ENCODE peak calls at places on chromosomes 1 and 21, in four cellular contexts. One of them, this sample, is unnamed.

GRCh38 chr1:66947267-66947666 is 22.5 kb downstream of the MIER1 start:
- DNase-seq in GM12878: no peak
- DNase-seq in H1: no peak
- DNase-seq in HepG2: no peak
- DNase-seq in this sample: no peak

GRCh38 chr1:32981003-32981909 is 16.6 kb upstream of the RNF19B start:
- DNase-seq in GM12878: peak
- DNase-seq in H1: no peak
- DNase-seq in HepG2: no peak
- DNase-seq in this sample: no peak

GRCh38 chr1:248696261-248696660 is 6.3 kb downstream of the OR14I1 start:
- DNase-seq in GM12878: no peak
- DNase-seq in H1: no peak
- DNase-seq in HepG2: peak
- DNase-seq in this sample: no peak

GRCh38 chr1:211825990-211826389 is 4.6 kb downstream of the LPGAT1 start:
- DNase-seq in GM12878: no peak
- DNase-seq in H1: no peak
- DNase-seq in HepG2: no peak
- DNase-seq in this sample: no peak

GRCh38 chr1:165911609-165912281 is 84.3 kb downstream of the UCK2 start:
- DNase-seq in GM12878: no peak
- DNase-seq in H1: no peak
- DNase-seq in HepG2: no peak
- DNase-seq in this sample: no peak

GRCh38 chr1:100299521-100300222 is 33.7 kb downstream of the RTCA start:
- DNase-seq in GM12878: no peak
- DNase-seq in H1: no peak
- DNase-seq in HepG2: no peak
- DNase-seq in this sample: no peak

GRCh38 chr1:171769754-171770153 is 11.7 kb upstream of the METTL13 start:
- DNase-seq in GM12878: no peak
- DNase-seq in H1: no peak
- DNase-seq in HepG2: no peak
- DNase-seq in this sample: no peak

GRCh38 chr1:111399792-111400610 is 27.5 kb downstream of the OVGP1 start:
- DNase-seq in GM12878: peak
- DNase-seq in H1: no peak
- DNase-seq in HepG2: peak
- DNase-seq in this sample: peak

GRCh38 chr1:215569987-215570824 is 3.1 kb downstream of the KCTD3 start:
- DNase-seq in GM12878: no peak
- DNase-seq in H1: no peak
- DNase-seq in HepG2: no peak
- DNase-seq in this sample: no peak

GRCh38 chr1:218498061-218498938 is 153.2 kb downstream of the TGFB2 start:
- DNase-seq in GM12878: no peak
- DNase-seq in H1: no peak
- DNase-seq in HepG2: no peak
- DNase-seq in this sample: no peak

GRCh38 chr1:45009956-45010854 is 919 bp downstream of the HECTD3 start:
- DNase-seq in GM12878: no peak
- DNase-seq in H1: no peak
- DNase-seq in HepG2: no peak
- DNase-seq in this sample: no peak

GRCh38 chr1:47507921-47508894 is 70.4 kb downstream of the FOXD2 start:
- DNase-seq in GM12878: no peak
- DNase-seq in H1: no peak
- DNase-seq in HepG2: peak
- DNase-seq in this sample: no peak

GRCh38 chr21:16037386-16037785 is 307.6 kb downstream of the USP25 start:
- DNase-seq in GM12878: no peak
- DNase-seq in H1: no peak
- DNase-seq in HepG2: no peak
- DNase-seq in this sample: no peak

GRCh38 chr1:167052389-167052788 is 37.8 kb downstream of the GPA33 start:
- DNase-seq in GM12878: no peak
- DNase-seq in H1: peak
- DNase-seq in HepG2: peak
- DNase-seq in this sample: peak

GRCh38 chr1:220448217-220448616 is 79.7 kb upstream of the MARK1 start:
- DNase-seq in GM12878: peak
- DNase-seq in H1: no peak
- DNase-seq in HepG2: no peak
- DNase-seq in this sample: no peak

GRCh38 chr1:118294817-118295486 is 109.9 kb upstream of the SPAG17 start:
- DNase-seq in GM12878: no peak
- DNase-seq in H1: no peak
- DNase-seq in HepG2: no peak
- DNase-seq in this sample: no peak

GRCh38 chr1:92965003-92965402 is 3.7 kb upstream of the DIPK1A start:
- DNase-seq in GM12878: no peak
- DNase-seq in H1: no peak
- DNase-seq in HepG2: no peak
- DNase-seq in this sample: no peak

GRCh38 chr1:67367370-67368345 is 60.0 kb downstream of the IL12RB2 start:
- DNase-seq in GM12878: no peak
- DNase-seq in H1: no peak
- DNase-seq in HepG2: peak
- DNase-seq in this sample: no peak

GRCh38 chr21:43639470-43640178 is 19.7 kb downstream of the HSF2BP start:
- DNase-seq in GM12878: no peak
- DNase-seq in H1: no peak
- DNase-seq in HepG2: peak
- DNase-seq in this sample: no peak

GRCh38 chr1:39679821-39680220 is 7.9 kb upstream of the NT5C1A start:
- DNase-seq in GM12878: no peak
- DNase-seq in H1: no peak
- DNase-seq in HepG2: no peak
- DNase-seq in this sample: no peak

GRCh38 chr1:119467857-119468666 is 38.9 kb upstream of the HSD3B1 start:
- DNase-seq in GM12878: no peak
- DNase-seq in H1: no peak
- DNase-seq in HepG2: peak
- DNase-seq in this sample: no peak

GRCh38 chr1:185652348-185652747 is 81.8 kb upstream of the HMCN1 start:
- DNase-seq in GM12878: no peak
- DNase-seq in H1: no peak
- DNase-seq in HepG2: peak
- DNase-seq in this sample: no peak

GRCh38 chr1:150875197-150876110 is 945 bp downstream of the ARNT start:
- DNase-seq in GM12878: no peak
- DNase-seq in H1: no peak
- DNase-seq in HepG2: peak
- DNase-seq in this sample: no peak

GRCh38 chr1:21914880-21915640 is 22.1 kb downstream of the HSPG2 start:
- DNase-seq in GM12878: no peak
- DNase-seq in H1: no peak
- DNase-seq in HepG2: no peak
- DNase-seq in this sample: no peak

GRCh38 chr1:7478797-7479499 is 292.1 kb upstream of the VAMP3 start:
- DNase-seq in GM12878: no peak
- DNase-seq in H1: no peak
- DNase-seq in HepG2: no peak
- DNase-seq in this sample: no peak

GRCh38 chr1:159214149-159214760 is 9.6 kb downstream of the ACKR1 start:
- DNase-seq in GM12878: no peak
- DNase-seq in H1: no peak
- DNase-seq in HepG2: peak
- DNase-seq in this sample: no peak

GRCh38 chr1:41516168-41516961 is 31.9 kb upstream of the EDN2 start:
- DNase-seq in GM12878: no peak
- DNase-seq in H1: peak
- DNase-seq in HepG2: peak
- DNase-seq in this sample: peak

GRCh38 chr1:52634111-52634510 is 1.1 kb downstream of the SHISAL2A start:
- DNase-seq in GM12878: no peak
- DNase-seq in H1: no peak
- DNase-seq in HepG2: no peak
- DNase-seq in this sample: no peak

GRCh38 chr1:241630005-241630404 is 10.2 kb downstream of the CHML start:
- DNase-seq in GM12878: no peak
- DNase-seq in H1: no peak
- DNase-seq in HepG2: no peak
- DNase-seq in this sample: no peak

GRCh38 chr1:20278692-20279130 is 12.0 kb upstream of the VWA5B1 start:
- DNase-seq in GM12878: no peak
- DNase-seq in H1: no peak
- DNase-seq in HepG2: no peak
- DNase-seq in this sample: peak

GRCh38 chr1:245153645-245154428 is 948 bp upstream of the KIF26B start:
- DNase-seq in GM12878: no peak
- DNase-seq in H1: no peak
- DNase-seq in HepG2: no peak
- DNase-seq in this sample: no peak

GRCh38 chr1:243723458-243724043 is 126.5 kb downstream of the AKT3 start:
- DNase-seq in GM12878: no peak
- DNase-seq in H1: no peak
- DNase-seq in HepG2: no peak
- DNase-seq in this sample: no peak
- TF ChIP-seq SUZ12 in GM12878: no peak
- TF ChIP-seq SUZ12 in H1: no peak
- TF ChIP-seq SUZ12 in HepG2: no peak
- TF ChIP-seq SUZ12 in this sample: no peak

GRCh38 chr1:15702722-15703550 is 18.8 kb downstream of the PLEKHM2 start:
- DNase-seq in GM12878: no peak
- DNase-seq in H1: no peak
- DNase-seq in HepG2: no peak
- DNase-seq in this sample: no peak
- H3K4me3 ChIP-seq in GM12878: no peak
- H3K4me3 ChIP-seq in H1: no peak
- H3K4me3 ChIP-seq in HepG2: no peak
- H3K4me3 ChIP-seq in this sample: no peak

GRCh38 chr21:35635261-35635660 is 425.1 kb downstream of the SETD4 start:
- DNase-seq in GM12878: no peak
- DNase-seq in H1: no peak
- DNase-seq in HepG2: no peak
- DNase-seq in this sample: no peak

GRCh38 chr21:35632711-35633110 is 427.6 kb downstream of the SETD4 start:
- DNase-seq in GM12878: no peak
- DNase-seq in H1: no peak
- DNase-seq in HepG2: no peak
- DNase-seq in this sample: no peak

GRCh38 chr21:35641271-35642016 is 418.9 kb downstream of the SETD4 start:
- DNase-seq in GM12878: no peak
- DNase-seq in H1: no peak
- DNase-seq in HepG2: no peak
- DNase-seq in this sample: no peak

GRCh38 chr21:35635994-35636393 is 424.3 kb downstream of the SETD4 start:
- DNase-seq in GM12878: no peak
- DNase-seq in H1: no peak
- DNase-seq in HepG2: no peak
- DNase-seq in this sample: no peak

GRCh38 chr21:35637431-35637830 is 422.9 kb downstream of the SETD4 start:
- DNase-seq in GM12878: no peak
- DNase-seq in H1: no peak
- DNase-seq in HepG2: no peak
- DNase-seq in this sample: no peak
- TF ChIP-seq YY1 in GM12878: no peak
- TF ChIP-seq YY1 in H1: no peak
- TF ChIP-seq YY1 in HepG2: no peak
- TF ChIP-seq YY1 in this sample: no peak

DNA sequence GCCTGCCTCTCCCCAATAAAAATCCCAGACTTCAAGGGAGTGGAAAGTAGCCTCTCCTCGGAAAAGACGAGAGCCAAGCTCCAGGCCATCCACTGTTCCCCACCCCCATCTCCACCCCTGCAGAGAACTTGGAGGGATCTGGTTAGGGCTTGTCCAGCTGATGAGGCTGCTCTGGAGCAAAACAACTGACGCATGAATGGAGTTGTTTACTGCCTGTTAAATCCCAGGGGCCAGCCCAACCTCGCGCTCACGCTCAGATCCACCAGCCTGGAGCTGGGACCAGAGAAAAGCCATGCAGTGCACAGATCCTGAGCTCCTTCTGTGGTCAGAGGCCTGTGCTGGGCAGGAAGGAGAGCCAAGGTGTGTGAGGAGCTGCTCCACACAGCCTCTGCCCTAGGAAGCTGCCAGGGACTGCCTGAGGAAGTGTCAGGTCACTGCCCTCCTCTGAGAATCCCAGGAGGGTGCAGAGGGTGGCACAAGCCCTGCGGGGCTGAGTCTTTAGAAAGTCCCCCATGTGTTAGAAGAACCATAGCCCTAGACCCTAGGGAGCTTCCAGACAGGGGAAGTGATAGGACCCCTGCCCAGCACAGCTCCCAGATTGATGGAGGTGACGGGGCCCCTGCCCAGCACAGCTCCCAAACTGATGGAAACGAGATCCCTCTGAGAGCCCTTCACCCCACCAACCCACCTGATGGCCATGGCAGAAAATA is 109.0 kb upstream of the IPO9 start:
- DNase-seq in GM12878: no peak
- DNase-seq in H1: no peak
- DNase-seq in HepG2: no peak
- DNase-seq in this sample: no peak
- TF ChIP-seq SUZ12 in GM12878: no peak
- TF ChIP-seq SUZ12 in H1: no peak
- TF ChIP-seq SUZ12 in HepG2: no peak
- TF ChIP-seq SUZ12 in this sample: no peak

GRCh38 chr1:14102180-14102579 is 402.2 kb downstream of the PRDM2 start:
- DNase-seq in GM12878: no peak
- DNase-seq in H1: no peak
- DNase-seq in HepG2: no peak
- DNase-seq in this sample: no peak

GRCh38 chr1:14100444-14100843 is 400.5 kb downstream of the PRDM2 start:
- DNase-seq in GM12878: no peak
- DNase-seq in H1: no peak
- DNase-seq in HepG2: no peak
- DNase-seq in this sample: no peak

GRCh38 chr1:14100916-14101315 is 400.9 kb downstream of the PRDM2 start:
- DNase-seq in GM12878: no peak
- DNase-seq in H1: no peak
- DNase-seq in HepG2: no peak
- DNase-seq in this sample: no peak

GRCh38 chr1:14106679-14107313 is 406.8 kb downstream of the PRDM2 start:
- DNase-seq in GM12878: no peak
- DNase-seq in H1: no peak
- DNase-seq in HepG2: no peak
- DNase-seq in this sample: no peak

DNA sequence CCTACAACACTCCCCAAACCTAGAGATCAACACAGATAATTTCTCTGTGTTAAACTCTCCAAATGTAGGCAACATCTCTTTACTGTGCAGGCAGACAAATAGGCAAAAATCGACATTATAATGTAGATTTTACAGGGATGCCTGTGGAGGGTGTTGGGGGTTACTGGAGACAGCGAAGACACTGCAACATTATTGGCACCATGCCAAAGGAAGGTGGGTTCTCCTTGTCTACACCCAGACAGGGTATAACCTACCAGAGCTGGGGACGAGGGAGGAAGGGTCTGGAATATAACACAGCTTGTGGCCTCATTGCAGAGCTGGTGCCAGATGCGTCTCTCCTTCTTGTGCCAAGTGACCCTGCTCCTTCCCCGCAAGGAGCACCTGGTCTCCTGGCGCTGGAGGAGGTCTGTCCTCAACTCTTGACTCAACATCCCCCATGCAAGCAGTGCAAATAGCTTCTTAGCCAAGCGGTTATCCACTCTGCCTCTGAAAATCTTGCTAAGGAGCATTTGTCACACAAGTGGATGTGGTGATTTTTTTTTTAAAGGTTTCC is 404.0 kb downstream of the PRDM2 start:
- DNase-seq in GM12878: no peak
- DNase-seq in H1: no peak
- DNase-seq in HepG2: no peak
- DNase-seq in this sample: no peak
- H3K4me3 ChIP-seq in GM12878: no peak
- H3K4me3 ChIP-seq in H1: no peak
- H3K4me3 ChIP-seq in HepG2: no peak
- H3K4me3 ChIP-seq in this sample: no peak